ENCODE peak calls at places on chromosomes 5 and 9, in ten cellular contexts. I is MM.1S, U is cardiac muscle cell, Z is left ventricle myocardium inferior, P is HFFc6, J is WERI-Rb-1, E is BE2C, X is fibroblast of mammary gland, T is GM13976, H is mucosa of descending colon. N is an unnamed sample.

GRCh38 chr9:105884416-105884815 is 190.1 kb downstream of the TMEM38B start:
- DNase-seq in T (no peak), X (no peak), U (no peak), P (no peak), E (no peak), J (no peak), I (no peak), H (no peak), Z (no peak), N (no peak)

GRCh38 chr9:69555802-69556201 is 116.4 kb downstream of the APBA1 start:
- DNase-seq in P (no peak), Z (no peak), J (no peak), H (no peak), T (no peak), I (no peak), X (no peak), U (no peak), E (no peak), N (no peak)

GRCh38 chr9:98181746-98182068 is 10.7 kb downstream of the CORO2A start:
- DNase-seq in Z (no peak), U (no peak), H (no peak), T (no peak), X (no peak), P (no peak), E (no peak), J (no peak), I (no peak), N (no peak)

GRCh38 chr9:81874228-81874627 is 54.0 kb upstream of the SPATA31D4 start:
- DNase-seq in U (no peak), H (no peak), J (no peak), T (no peak), Z (no peak), E (no peak), I (no peak), X (no peak), P (no peak), N (no peak)

GRCh38 chr5:107269256-107269655 is 401.5 kb downstream of the EFNA5 start:
- DNase-seq in E (no peak), I (no peak), P (no peak), Z (no peak), X (no peak), U (no peak), H (no peak), T (no peak), J (no peak), N (no peak)

GRCh38 chr9:31683126-31683525 is 701.3 kb upstream of the ACO1 start:
- DNase-seq in H (no peak), J (no peak), T (no peak), I (no peak), U (no peak), Z (no peak), X (no peak), P (no peak), E (no peak), N (no peak)

GRCh38 chr9:19788614-19789271 is at the start of gene SLC24A2:
- DNase-seq in H (no peak), I (no peak), J (peak), P (no peak), T (no peak), Z (no peak), U (peak), E (no peak), X (no peak), N (peak)

GRCh38 chr5:146541956-146542849 is 26.2 kb upstream of the GPR151 start:
- DNase-seq in H (peak), J (peak), P (peak), I (peak), X (peak), Z (peak), T (peak), E (peak), U (peak), N (peak)

GRCh38 chr9:122444366-122444765 is 33.4 kb downstream of the OR1J1 start:
- DNase-seq in U (peak), Z (no peak), J (no peak), T (no peak), I (no peak), H (no peak), P (peak), X (peak), E (no peak), N (no peak)

GRCh38 chr5:94901071-94901979 is 282.9 kb downstream of the SLF1 start:
- DNase-seq in E (no peak), Z (no peak), X (peak), I (no peak), H (no peak), T (peak), U (peak), J (no peak), P (peak), N (no peak)

GRCh38 chr9:36827593-36827992 is 206.5 kb downstream of the PAX5 start:
- DNase-seq in H (no peak), T (no peak), E (no peak), X (no peak), J (no peak), I (no peak), U (no peak), P (no peak), Z (no peak), N (no peak)

DNA sequence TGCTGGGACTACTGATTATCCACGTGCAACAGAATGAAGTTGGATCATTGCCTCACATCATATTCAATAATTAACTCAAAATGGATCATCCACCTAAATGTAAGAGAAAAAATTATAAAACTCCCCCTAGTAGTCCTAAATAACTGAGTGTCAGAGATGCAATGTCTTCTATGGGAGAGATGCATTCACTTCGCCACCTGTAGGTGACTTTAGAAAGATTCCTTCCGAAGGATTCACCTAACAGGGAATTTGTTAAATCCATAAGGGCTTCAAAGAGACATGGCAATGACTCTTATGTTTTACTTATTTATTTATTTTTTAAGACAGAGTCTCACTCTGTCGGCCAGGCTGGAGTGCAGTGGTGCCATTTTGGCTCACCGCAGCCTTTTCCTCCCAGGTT is 526.0 kb downstream of the MTRR start:
- DNase-seq in I (no peak), X (no peak), E (no peak), H (no peak), Z (no peak), P (no peak), J (no peak), U (no peak), T (no peak), N (no peak)
- TF ChIP-seq CTCF in I (no peak), X (no peak), E (no peak), H (no peak), Z (no peak), P (peak), J (no peak), U (no peak), T (no peak), N (no peak)

GRCh38 chr5:172707285-172708182 is 63.5 kb downstream of the DUSP1 start:
- DNase-seq in Z (no peak), E (peak), U (peak), T (no peak), J (peak), H (no peak), P (peak), I (peak), X (peak), N (peak)
- TF ChIP-seq CTCF in Z (peak), E (peak), U (peak), T (peak), J (peak), H (no peak), P (peak), I (peak), X (peak), N (peak)

GRCh38 chr9:133715866-133716563 is 22.1 kb downstream of the SARDH start:
- DNase-seq in H (peak), J (peak), Z (no peak), I (no peak), T (no peak), X (peak), E (peak), P (no peak), U (peak), N (peak)
- TF ChIP-seq CTCF in H (no peak), J (peak), Z (peak), I (peak), T (peak), X (peak), E (peak), P (peak), U (peak), N (peak)

DNA sequence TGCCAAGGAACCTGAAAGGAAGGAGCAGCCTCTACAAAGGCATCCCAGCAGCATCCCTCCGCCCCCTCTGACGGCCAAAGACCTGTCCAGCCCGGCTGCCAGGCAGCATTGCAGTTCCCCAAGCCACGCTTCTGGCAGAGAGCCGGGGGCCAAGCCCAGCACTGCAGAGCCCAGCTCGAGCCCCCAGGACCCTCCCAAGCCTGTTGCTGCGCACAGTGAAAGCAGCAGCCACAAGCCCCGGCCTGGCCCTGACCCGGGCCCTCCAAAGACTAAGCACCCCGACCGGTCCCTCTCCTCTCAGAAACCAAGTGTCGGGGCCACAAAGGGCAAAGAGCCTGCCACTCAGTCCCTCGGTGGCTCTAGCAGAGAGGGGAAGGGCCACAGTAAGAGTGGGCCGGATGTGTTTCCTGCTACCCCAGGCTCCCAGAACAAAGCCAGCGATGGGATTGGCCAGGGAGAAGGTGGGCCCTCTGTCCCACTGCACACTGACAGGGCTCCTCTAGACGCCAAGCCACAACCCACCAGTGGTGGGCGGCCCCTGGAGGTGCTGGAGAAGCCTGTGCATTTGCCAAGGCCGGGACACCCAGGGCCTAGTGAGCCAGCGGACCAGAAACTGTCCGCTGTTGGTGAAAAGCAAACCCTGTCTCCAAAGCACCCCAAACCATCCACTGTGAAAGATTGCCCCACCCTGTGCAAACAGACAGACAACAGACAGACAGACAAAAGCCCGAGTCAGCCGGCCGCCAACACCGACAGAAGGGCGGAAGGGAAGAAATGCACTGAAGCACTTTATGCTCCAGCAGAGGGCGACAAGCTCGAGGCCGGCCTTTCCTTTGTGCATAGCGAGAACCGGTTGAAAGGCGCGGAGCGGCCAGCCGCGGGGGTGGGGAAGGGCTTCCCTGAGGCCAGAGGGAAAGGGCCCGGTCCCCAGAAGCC is 30.8 kb downstream of the CD180 start:
- DNase-seq in J (peak), Z (peak), P (peak), T (peak), X (peak), E (peak), I (peak), H (peak), U (peak), N (peak)
- TF ChIP-seq CTCF in J (peak), Z (peak), P (peak), T (peak), X (peak), E (peak), I (peak), H (peak), U (peak), N (peak)

DNA sequence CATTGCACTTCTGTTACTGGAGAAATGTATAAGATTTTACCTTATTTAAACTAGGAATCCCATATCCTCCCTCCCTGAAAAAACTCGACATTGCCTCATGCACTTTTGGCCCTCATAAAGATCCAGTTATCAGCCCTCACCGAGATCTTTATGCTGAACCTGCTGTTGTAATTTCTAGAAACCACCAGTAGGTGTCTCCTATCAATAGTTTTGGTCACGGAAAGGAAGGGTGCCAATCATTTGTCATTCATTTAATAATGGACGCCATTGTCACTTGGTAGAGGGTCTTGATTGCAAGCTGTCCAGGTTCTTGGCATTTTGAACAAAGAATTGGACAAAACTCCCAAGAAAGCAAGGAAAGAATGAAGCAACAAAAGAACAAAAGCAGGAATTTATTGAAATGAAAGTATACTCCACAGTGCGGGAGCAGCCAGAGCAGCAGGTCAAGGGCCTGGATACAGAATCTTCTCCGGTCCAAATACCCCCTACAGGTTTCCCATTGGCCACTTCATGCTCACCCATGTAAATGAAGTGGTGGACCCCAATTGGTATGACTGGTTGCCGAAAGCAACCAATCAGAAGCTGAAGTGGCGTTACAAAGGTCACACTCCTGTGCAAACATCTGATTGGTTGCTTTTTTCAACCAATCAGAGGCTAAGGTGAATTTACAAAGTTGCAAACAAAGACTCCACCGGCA is 524.3 kb downstream of the PSAT1 start:
- DNase-seq in H (no peak), Z (no peak), I (peak), U (peak), T (peak), E (no peak), J (no peak), X (peak), P (peak), N (no peak)
- TF ChIP-seq CTCF in H (peak), Z (peak), I (peak), U (peak), T (peak), E (peak), J (peak), X (peak), P (peak), N (peak)

DNA sequence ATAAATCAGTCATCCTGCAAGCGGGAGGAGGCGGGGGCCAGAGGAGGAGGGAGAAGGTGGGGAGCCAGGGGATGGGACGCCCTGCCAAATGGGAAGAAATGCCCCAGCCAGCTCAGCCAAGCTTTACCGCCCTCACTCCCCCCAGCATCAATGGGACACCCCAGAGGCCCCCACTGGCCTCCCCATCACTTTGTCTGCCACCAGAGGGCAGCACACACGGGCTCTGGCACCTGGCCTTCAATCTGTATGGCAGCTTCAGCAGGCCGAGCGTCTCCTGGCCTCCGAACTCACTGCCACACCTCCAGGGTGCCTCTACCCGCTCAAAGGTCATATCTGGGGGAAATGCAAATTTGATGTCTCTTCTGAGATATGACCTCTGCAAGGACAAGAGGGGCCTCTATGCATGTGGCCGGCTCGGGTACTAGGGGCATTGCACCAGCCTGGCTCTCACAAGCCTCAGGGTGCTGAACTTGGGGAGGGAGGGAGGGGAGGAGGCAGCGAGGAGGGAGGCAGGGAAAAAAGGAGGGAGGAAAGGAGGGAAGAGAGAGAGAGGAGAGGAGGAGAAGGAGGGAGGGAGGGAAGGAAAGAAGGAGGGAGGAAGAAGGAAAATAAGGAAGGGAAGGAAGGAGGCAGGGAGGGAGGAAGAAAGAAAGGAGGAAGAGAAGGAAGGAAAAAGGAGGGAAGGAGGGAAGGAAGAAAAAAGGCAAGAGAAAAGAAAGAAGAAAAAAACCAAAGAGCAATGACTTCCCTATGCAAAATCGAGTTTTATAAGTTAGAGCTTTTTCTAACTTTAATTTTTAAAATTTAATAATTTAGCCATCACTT is 656 bp upstream of the GFI1B start:
- DNase-seq in X (peak), H (peak), J (peak), Z (peak), P (peak), E (peak), U (peak), I (peak), T (peak), N (peak)
- TF ChIP-seq CTCF in X (peak), H (peak), J (peak), Z (peak), P (peak), E (peak), U (peak), I (peak), T (peak), N (peak)

DNA sequence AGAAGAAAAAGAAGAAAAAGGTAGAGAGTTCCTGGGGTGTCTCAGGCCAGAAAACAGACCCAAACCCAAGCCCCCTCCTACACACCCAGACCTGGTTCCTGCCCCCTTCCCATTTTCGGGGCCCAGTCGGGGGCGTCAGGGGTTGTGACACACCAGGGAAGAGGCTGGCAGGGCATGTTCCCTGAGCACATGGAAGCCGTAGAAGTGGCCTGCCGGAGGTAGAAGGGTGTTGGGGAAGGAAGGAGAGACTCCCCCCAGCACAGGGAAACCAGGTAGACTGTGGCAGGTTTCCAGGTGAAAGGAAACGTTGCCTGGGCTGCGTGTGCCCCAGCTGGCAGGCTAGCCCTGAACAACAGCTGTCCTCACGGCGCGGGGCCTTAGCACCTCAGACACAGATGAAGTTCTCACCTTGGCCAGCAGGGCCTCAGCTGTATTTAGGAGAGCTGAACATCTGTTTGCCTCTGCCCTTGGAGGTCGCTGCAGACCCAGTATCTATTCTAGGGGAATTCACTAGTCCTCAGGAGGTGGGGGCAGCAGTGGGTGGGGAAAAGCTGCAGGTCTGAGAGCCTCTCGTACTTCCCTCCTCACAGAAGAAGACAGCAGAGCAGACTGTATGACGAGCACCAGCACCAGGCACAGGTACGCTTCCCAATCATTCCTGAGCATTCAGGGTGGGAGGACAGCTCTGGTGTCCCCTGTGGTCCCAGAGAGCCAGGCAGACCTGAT is 14.1 kb downstream of the CD74 start:
- DNase-seq in Z (no peak), J (no peak), T (peak), I (peak), H (no peak), P (no peak), U (no peak), X (no peak), E (peak), N (no peak)
- TF ChIP-seq CTCF in Z (no peak), J (no peak), T (peak), I (peak), H (no peak), P (peak), U (peak), X (peak), E (peak), N (peak)

GRCh38 chr5:14123551-14123950 is 19.6 kb upstream of the TRIO start:
- DNase-seq in J (no peak), Z (no peak), T (no peak), P (no peak), U (no peak), H (no peak), X (no peak), I (no peak), E (no peak), N (no peak)
- TF ChIP-seq CTCF in J (no peak), Z (no peak), T (no peak), P (no peak), U (no peak), H (no peak), X (no peak), I (no peak), E (no peak), N (no peak)

N was measured in nephron progenitor cell.